ENCODE peak calls at places on chromosomes 13 and 19, in five cellular contexts. H, G, Y, E and B are unnamed samples.

GRCh38 chr13:23578411-23579071 is 8.3 kb downstream of the TNFRSF19 start:
- DNase-seq in H (peak; percentile 76), G (peak; percentile 71), Y (peak; percentile 46), E (peak; percentile 93), B (peak; percentile 52)

GRCh38 chr19:11198769-11199469 is 1.6 kb upstream of the KANK2 start:
- DNase-seq in H (no peak), G (no peak), Y (no peak), E (no peak), B (no peak)

GRCh38 chr13:111372651-111373425 is 52.4 kb downstream of the TEX29 start:
- DNase-seq in H (no peak), G (no peak), Y (no peak), E (no peak), B (no peak)

GRCh38 chr13:94480672-94481145 is 1.2 kb upstream of the DCT start:
- DNase-seq in H (no peak), G (no peak), Y (no peak), E (no peak), B (no peak)

GRCh38 chr13:44313674-44314073 is 60.0 kb upstream of the SERP2 start:
- DNase-seq in H (peak; percentile 61), G (no peak), Y (no peak), E (no peak), B (no peak)

GRCh38 chr13:45615501-45616101 is at the start of gene ERICH6B:
- DNase-seq in H (no peak), G (no peak), Y (peak; percentile 33), E (peak; percentile 46), B (peak; percentile 40)

GRCh38 chr13:31436478-31436877 is 236.7 kb downstream of the B3GLCT start:
- DNase-seq in H (no peak), G (no peak), Y (no peak), E (peak; percentile 52), B (no peak)

GRCh38 chr13:41465215-41465907 is 8.0 kb downstream of the RGCC start:
- DNase-seq in H (peak; percentile 55), G (peak; percentile 83), Y (no peak), E (no peak), B (no peak)

GRCh38 chr13:59867867-59868266 is 295.9 kb downstream of the DIAPH3 start:
- DNase-seq in H (no peak), G (no peak), Y (no peak), E (no peak), B (no peak)

GRCh38 chr19:17079710-17080440 is 4.3 kb downstream of the MYO9B start:
- DNase-seq in H (peak; percentile 95), G (peak; percentile 60), Y (peak; percentile 73), E (no peak), B (peak; percentile 39)

GRCh38 chr13:73991884-73992283 is 142.3 kb downstream of the KLF12 start:
- DNase-seq in H (no peak), G (no peak), Y (no peak), E (no peak), B (no peak)

GRCh38 chr13:105804561-105805190 is 730.8 kb downstream of the EFNB2 start:
- DNase-seq in H (no peak), G (no peak), Y (no peak), E (no peak), B (no peak)

GRCh38 chr19:18294467-18294864 is 13.0 kb upstream of the JUND start:
- DNase-seq in H (no peak), G (peak; percentile 91), Y (peak; percentile 43), E (no peak), B (peak; percentile 73)

GRCh38 chr13:82661126-82661525 is 1221.1 kb downstream of the SLITRK1 start:
- DNase-seq in H (no peak), G (no peak), Y (no peak), E (no peak), B (no peak)

GRCh38 chr13:74708629-74709028 is 574.4 kb upstream of the KLF12 start:
- DNase-seq in H (no peak), G (no peak), Y (no peak), E (no peak), B (no peak)

GRCh38 chr19:51702103-51702753 is 9.1 kb downstream of the SPACA6 start:
- DNase-seq in H (no peak), G (peak; percentile 52), Y (peak; percentile 63), E (peak; percentile 65), B (peak; percentile 33)

GRCh38 chr19:1035998-1036621 is 3.8 kb upstream of the ABCA7 start:
- DNase-seq in H (no peak), G (peak; percentile 47), Y (no peak), E (no peak), B (no peak)

GRCh38 chr19:48539503-48540096 is 12.4 kb upstream of the SULT2B1 start:
- DNase-seq in H (no peak), G (no peak), Y (peak; percentile 21), E (no peak), B (no peak)

GRCh38 chr13:90302113-90302512 is 1045.4 kb upstream of the MIR17HG start:
- DNase-seq in H (no peak), G (no peak), Y (no peak), E (no peak), B (no peak)

GRCh38 chr13:36275190-36276002 is 22.2 kb downstream of the CCDC169 start:
- DNase-seq in H (peak; percentile 60), G (no peak), Y (no peak), E (peak; percentile 39), B (no peak)

GRCh38 chr13:85286081-85286480 is 513.1 kb downstream of the SLITRK6 start:
- DNase-seq in H (no peak), G (no peak), Y (no peak), E (no peak), B (no peak)

GRCh38 chr19:56832352-56832928 is 8.1 kb downstream of the PEG3 start:
- DNase-seq in H (no peak), G (no peak), Y (no peak), E (no peak), B (no peak)

GRCh38 chr13:43963726-43964125 is 84.0 kb downstream of the LACC1 start:
- DNase-seq in H (no peak), G (no peak), Y (no peak), E (no peak), B (no peak)

GRCh38 chr13:65595881-65596280 is 1634.3 kb downstream of the PCDH9 start:
- DNase-seq in H (no peak), G (no peak), Y (no peak), E (no peak), B (no peak)